ENCODE peak calls at places on chromosomes 2 and 18, in five cellular contexts. V is cardiac muscle cell, U is GM12865, G is thoracic aorta, R is lower lobe of right lung. L is an unnamed sample.

GRCh38 chr2:70043252-70043875 is 43.9 kb upstream of the PCBP1 start:
- DNase-seq in V (no peak), U (peak), G (no peak), R (peak), L (no peak)

GRCh38 chr2:44233450-44234128 is 41.7 kb upstream of the SLC3A1 start:
- DNase-seq in V (no peak), U (no peak), G (no peak), R (no peak), L (no peak)

GRCh38 chr18:75125359-75126331 is 83.3 kb downstream of the PTGR3 start:
- DNase-seq in V (no peak), U (no peak), G (no peak), R (no peak), L (no peak)

GRCh38 chr2:171985076-171985475 is 14.7 kb upstream of the METAP1D start:
- DNase-seq in V (no peak), U (no peak), G (no peak), R (no peak), L (no peak)

GRCh38 chr18:10055125-10055750 is 141.4 kb downstream of the VAPA start:
- DNase-seq in V (no peak), U (no peak), G (no peak), R (no peak), L (no peak)

GRCh38 chr2:29011650-29012060 is 30.6 kb downstream of the TOGARAM2 start:
- DNase-seq in V (peak), U (peak), G (no peak), R (peak), L (no peak)

GRCh38 chr2:240451108-240451611 is 15.7 kb downstream of the GPC1 start:
- DNase-seq in V (no peak), U (no peak), G (no peak), R (peak), L (no peak)

GRCh38 chr2:199315299-199316179 is 142.2 kb downstream of the SATB2 start:
- DNase-seq in V (peak), U (peak), G (no peak), R (no peak), L (no peak)

GRCh38 chr18:56726906-56727305 is 75.7 kb downstream of the WDR7 start:
- DNase-seq in V (no peak), U (no peak), G (no peak), R (no peak), L (no peak)

GRCh38 chr2:145012214-145012670 is 492.3 kb upstream of the ZEB2 start:
- DNase-seq in V (no peak), U (no peak), G (no peak), R (no peak), L (no peak)

GRCh38 chr2:71299507-71299906 is 32.1 kb upstream of the ZNF638 start:
- DNase-seq in V (peak), U (peak), G (no peak), R (no peak), L (no peak)

GRCh38 chr2:127308586-127309138 is 14.7 kb upstream of the ERCC3 start:
- DNase-seq in V (no peak), U (no peak), G (no peak), R (no peak), L (no peak)

GRCh38 chr2:145022671-145023330 is 502.9 kb upstream of the ZEB2 start:
- DNase-seq in V (no peak), U (no peak), G (no peak), R (no peak), L (no peak)

GRCh38 chr18:50429207-50429948 is 54.5 kb downstream of the SKA1 start:
- DNase-seq in V (peak), U (peak), G (no peak), R (no peak), L (no peak)
- TF ChIP-seq CTCF in V (peak), U (peak), G (peak), R (peak), L (peak)

DNA sequence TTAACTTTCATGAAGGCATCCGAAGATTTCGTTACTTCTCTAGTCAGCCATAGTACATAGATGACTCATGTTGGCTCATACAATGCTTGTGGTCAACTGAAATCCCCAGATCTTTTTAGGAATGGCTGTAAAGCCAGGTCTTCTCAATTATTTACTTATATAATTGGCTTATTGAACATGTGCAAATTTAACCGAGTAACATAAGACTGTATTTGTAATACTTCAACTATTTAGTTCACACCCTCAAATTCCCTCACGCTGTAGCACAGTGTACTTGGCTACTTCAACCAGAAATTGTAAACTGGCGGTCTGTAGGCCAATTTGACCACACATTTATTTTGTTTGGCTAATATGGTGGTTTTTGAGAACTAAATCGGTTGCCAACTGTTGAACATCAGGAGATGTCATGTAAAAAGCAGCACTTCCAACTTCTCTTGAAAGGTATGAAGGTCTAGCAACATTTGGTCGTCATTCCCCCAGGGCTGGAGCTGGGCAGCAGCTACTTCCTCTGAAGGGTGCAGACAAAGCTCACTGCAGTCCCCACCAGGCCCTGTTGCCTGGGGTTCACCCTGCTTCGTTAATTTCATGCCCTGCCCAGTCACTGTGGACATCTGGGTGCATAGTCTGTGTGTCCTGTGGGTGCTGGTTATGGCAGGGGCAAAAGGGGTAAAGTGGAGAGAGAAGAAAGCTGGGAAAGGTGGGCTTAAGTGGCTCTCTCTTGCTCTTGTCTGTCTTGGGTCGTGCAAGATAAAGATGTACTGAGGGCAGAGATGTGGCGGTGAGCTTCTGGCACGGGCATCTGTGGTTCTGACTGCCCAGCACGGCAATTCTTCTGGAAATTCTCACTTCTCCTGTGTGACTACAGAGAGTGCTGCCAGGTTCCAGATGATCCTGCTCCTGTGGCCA is 3.2 kb upstream of the SH3RF3 start:
- DNase-seq in V (no peak), U (peak), G (no peak), R (no peak), L (no peak)
- TF ChIP-seq CTCF in V (no peak), U (no peak), G (no peak), R (no peak), L (no peak)

GRCh38 chr2:134169788-134170187 is 84.1 kb upstream of the MGAT5 start:
- DNase-seq in V (no peak), U (peak), G (no peak), R (no peak), L (no peak)
- TF ChIP-seq CTCF in V (no peak), U (no peak), G (no peak), R (no peak), L (no peak)

GRCh38 chr2:177726853-177727465 is 334.4 kb downstream of the AGPS start:
- DNase-seq in V (no peak), U (no peak), G (no peak), R (no peak), L (no peak)

GRCh38 chr2:177721815-177722552 is 329.4 kb downstream of the AGPS start:
- DNase-seq in V (no peak), U (no peak), G (no peak), R (no peak), L (no peak)

GRCh38 chr2:177721087-177721486 is 328.5 kb downstream of the AGPS start:
- DNase-seq in V (no peak), U (no peak), G (no peak), R (no peak), L (no peak)

GRCh38 chr2:177727577-177728351 is 335.2 kb downstream of the AGPS start:
- DNase-seq in V (peak), U (no peak), G (no peak), R (no peak), L (no peak)

DNA sequence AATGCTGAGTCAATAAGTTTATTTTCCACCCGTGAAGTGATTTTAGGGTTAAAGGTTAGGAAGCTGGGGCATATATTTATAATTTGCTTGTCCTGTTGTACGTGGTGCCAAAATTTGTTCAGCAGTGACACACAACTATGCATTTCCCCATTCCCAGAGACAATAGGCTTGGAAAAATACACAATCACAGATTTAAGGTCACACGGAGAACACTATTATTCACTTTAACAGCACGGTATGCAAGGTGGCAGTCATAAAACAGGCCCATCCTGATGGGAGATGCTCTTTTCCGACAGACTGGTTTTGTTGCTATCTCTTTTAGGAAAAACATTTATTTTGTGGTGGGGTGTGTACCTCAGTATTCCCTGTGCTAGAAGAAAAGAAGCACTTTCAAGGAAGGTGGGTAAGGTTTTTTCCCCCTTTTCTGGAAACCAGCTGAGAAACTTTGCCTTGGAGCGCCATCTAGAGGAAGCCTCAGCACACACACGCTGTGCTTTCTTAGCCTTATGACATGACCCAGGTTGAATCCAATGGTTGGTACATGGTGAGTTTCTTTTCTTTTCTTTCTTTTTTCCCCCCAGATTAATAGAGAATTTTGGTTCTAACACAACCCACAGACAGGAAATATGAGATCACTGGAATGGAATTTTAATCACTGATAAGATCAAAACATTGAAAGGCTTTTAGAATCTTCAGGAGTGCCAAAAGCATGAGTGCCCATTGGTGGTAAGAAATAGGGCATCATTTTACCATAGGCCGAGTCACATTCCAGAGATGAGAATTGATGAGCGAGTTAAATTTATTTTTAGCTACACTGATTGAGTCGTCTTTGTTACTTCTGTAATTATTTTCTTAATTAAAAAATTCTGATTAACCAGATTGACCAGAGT is 332.1 kb downstream of the AGPS start:
- DNase-seq in V (peak), U (peak), G (no peak), R (no peak), L (no peak)
- TF ChIP-seq CTCF in V (peak), U (peak), G (peak), R (peak), L (peak)

GRCh38 chr2:64988420-64989125 is 626 bp upstream of the SLC1A4 start:
- DNase-seq in V (peak), U (peak), G (no peak), R (peak), L (peak)
- TF ChIP-seq CTCF in V (peak), U (peak), G (peak), R (peak), L (no peak)

GRCh38 chr2:714005-714741 is 37.0 kb upstream of the TMEM18 start:
- DNase-seq in V (peak), U (peak), G (no peak), R (no peak), L (no peak)

GRCh38 chr2:708667-709066 is 31.5 kb upstream of the TMEM18 start:
- DNase-seq in V (no peak), U (no peak), G (no peak), R (no peak), L (no peak)

GRCh38 chr2:710867-711266 is 33.7 kb upstream of the TMEM18 start:
- DNase-seq in V (no peak), U (no peak), G (no peak), R (no peak), L (no peak)

GRCh38 chr2:705971-706511 is 28.8 kb upstream of the TMEM18 start:
- DNase-seq in V (no peak), U (peak), G (no peak), R (no peak), L (no peak)

GRCh38 chr2:709138-709779 is 32.1 kb upstream of the TMEM18 start:
- DNase-seq in V (no peak), U (no peak), G (no peak), R (no peak), L (no peak)
- TF ChIP-seq CTCF in V (no peak), U (no peak), G (no peak), R (no peak), L (no peak)